ENCODE peak calls at places on chromosome 20, in seven cellular contexts. S, A, D, I, C, B and Q are unnamed samples.

GRCh38 chr20:33084722-33085121 is 5.3 kb downstream of the BPIFB4 start:
- DNase-seq in C (no peak), B (no peak), S (no peak), D (no peak), I (no peak), A (no peak), Q (no peak)

GRCh38 chr20:13455713-13456112 is 183.0 kb downstream of the TASP1 start:
- DNase-seq in D (no peak), A (no peak), I (no peak), S (no peak), C (no peak), B (no peak), Q (no peak)

GRCh38 chr20:57990396-57990987 is 238.0 kb downstream of the ANKRD60 start:
- DNase-seq in D (no peak), S (no peak), C (no peak), I (no peak), A (peak), B (no peak), Q (no peak)

GRCh38 chr20:34861386-34862084 is 11.1 kb downstream of the GGT7 start:
- DNase-seq in C (no peak), B (no peak), D (no peak), A (no peak), I (no peak), S (no peak), Q (no peak)

GRCh38 chr20:56439784-56440291 is 27.8 kb downstream of the CASS4 start:
- DNase-seq in I (no peak), C (no peak), D (no peak), B (no peak), S (no peak), A (peak), Q (no peak)

GRCh38 chr20:43843965-43844660 is 70.5 kb upstream of the TOX2 start:
- DNase-seq in S (no peak), I (no peak), A (no peak), B (no peak), D (no peak), C (no peak), Q (no peak)

GRCh38 chr20:50286609-50287008 is 96.0 kb downstream of the CEBPB start:
- DNase-seq in D (no peak), C (no peak), S (no peak), I (no peak), A (peak), B (no peak), Q (no peak)

GRCh38 chr20:58822175-58822574 is 28.5 kb downstream of the GNAS-AS1 start:
- DNase-seq in A (no peak), S (no peak), B (no peak), C (no peak), I (no peak), D (no peak), Q (no peak)

GRCh38 chr20:57573176-57573575 is 12.3 kb downstream of the PCK1 start:
- DNase-seq in C (no peak), S (no peak), A (no peak), B (no peak), I (no peak), D (no peak), Q (no peak)

GRCh38 chr20:52425253-52425652 is 233.7 kb upstream of the ZFP64 start:
- DNase-seq in C (no peak), A (peak), S (no peak), D (no peak), I (no peak), B (no peak), Q (no peak)

GRCh38 chr20:47500554-47500953 is 1.1 kb upstream of the NCOA3 start:
- DNase-seq in B (no peak), C (no peak), S (no peak), I (no peak), D (no peak), A (no peak), Q (no peak)

GRCh38 chr20:40416274-40416673 is 272.8 kb downstream of the MAFB start:
- DNase-seq in A (no peak), I (no peak), B (no peak), D (no peak), S (no peak), C (no peak), Q (peak)